ENCODE peak calls at places on chromosomes 13 and 19, in four cellular contexts. T is A549, M is H1, E is HepG2. Q is an unnamed sample.

GRCh38 chr19:34676697-34677385 is at the start of gene SCGB2B2:
- DNase-seq in M (no peak), E (no peak), T (no peak), Q (no peak)

GRCh38 chr13:99303863-99304521 is 3.2 kb downstream of the GPR183 start:
- DNase-seq in T (no peak), M (no peak), E (no peak), Q (no peak)

GRCh38 chr19:33683881-33684549 is 62.3 kb downstream of the CHST8 start:
- DNase-seq in E (peak; percentile 7), T (peak; percentile 51), M (peak; percentile 61), Q (no peak)

GRCh38 chr13:20426766-20427448 is 98.8 kb downstream of the CRYL1 start:
- DNase-seq in M (no peak), E (no peak), T (no peak), Q (no peak)

GRCh38 chr19:34269968-34270621 is 15.7 kb downstream of the GARRE1 start:
- DNase-seq in E (peak; percentile 46), T (peak; percentile 54), M (no peak), Q (no peak)

GRCh38 chr13:94114166-94114565 is 365.3 kb downstream of the DCT start:
- DNase-seq in E (no peak), M (no peak), T (no peak), Q (no peak)

GRCh38 chr19:19134687-19135158 is 3.6 kb downstream of the TMEM161A start:
- DNase-seq in T (no peak), M (peak; percentile 44), E (no peak), Q (peak; percentile 87)

GRCh38 chr13:77460195-77460594 is 75.3 kb upstream of the SCEL start:
- DNase-seq in M (no peak), T (no peak), E (no peak), Q (no peak)

GRCh38 chr13:40116008-40116407 is 460.5 kb downstream of the COG6 start:
- DNase-seq in E (peak; percentile 73), M (no peak), T (peak; percentile 93), Q (peak; percentile 46)

GRCh38 chr13:93244141-93244917 is 17.7 kb downstream of the GPC6 start:
- DNase-seq in T (no peak), E (no peak), M (no peak), Q (no peak)

GRCh38 chr13:73440296-73440895 is 381.6 kb downstream of the KLF5 start:
- DNase-seq in T (peak; percentile 46), M (no peak), E (no peak), Q (no peak)

GRCh38 chr13:53683608-53684007 is 655.0 kb downstream of the OLFM4 start:
- DNase-seq in E (no peak), M (no peak), T (no peak), Q (no peak)

GRCh38 chr19:28307460-28307859 is 905.5 kb downstream of the UQCRFS1 start:
- DNase-seq in E (no peak), M (no peak), T (no peak), Q (no peak)

GRCh38 chr13:66219493-66219892 is 1010.6 kb downstream of the PCDH9 start:
- DNase-seq in E (no peak), M (no peak), T (no peak), Q (no peak)

GRCh38 chr19:50047686-50048085 is 21.9 kb downstream of the ZNF473 start:
- DNase-seq in M (no peak), T (no peak), E (no peak), Q (no peak)

GRCh38 chr19:33649919-33650305 is 28.2 kb downstream of the CHST8 start:
- DNase-seq in T (no peak), M (no peak), E (no peak), Q (no peak)

GRCh38 chr13:32284927-32285632 is 30.1 kb downstream of the ZAR1L start:
- DNase-seq in M (no peak), T (no peak), E (peak; percentile 68), Q (no peak)

GRCh38 chr19:940591-941291 is 14.9 kb downstream of the ARID3A start:
- DNase-seq in M (no peak), E (no peak), T (peak; percentile 68), Q (no peak)

GRCh38 chr19:34506026-34506370 is 24.4 kb downstream of the WTIP start:
- DNase-seq in M (no peak), T (no peak), E (no peak), Q (no peak)

GRCh38 chr19:4967738-4968461 is 1.0 kb upstream of the KDM4B start:
- DNase-seq in T (no peak), E (no peak), M (no peak), Q (no peak)

GRCh38 chr13:80399340-80400163 is 58.6 kb upstream of the SPRY2 start:
- DNase-seq in M (no peak), E (no peak), T (no peak), Q (no peak)

GRCh38 chr13:109592776-109593175 is 193.6 kb downstream of the IRS2 start:
- DNase-seq in M (no peak), E (peak; percentile 79), T (no peak), Q (no peak)

GRCh38 chr19:6015841-6016545 is 38.1 kb upstream of the RANBP3 start:
- DNase-seq in M (no peak), E (no peak), T (no peak), Q (no peak)

GRCh38 chr19:6011794-6012193 is 33.9 kb upstream of the RANBP3 start:
- DNase-seq in M (no peak), E (no peak), T (no peak), Q (no peak)

GRCh38 chr19:6012416-6013170 is 34.7 kb upstream of the RANBP3 start:
- DNase-seq in E (no peak), T (no peak), M (no peak), Q (no peak)

GRCh38 chr19:6017576-6017975 is 39.6 kb upstream of the RANBP3 start:
- DNase-seq in M (no peak), T (no peak), E (no peak), Q (no peak)

DNA sequence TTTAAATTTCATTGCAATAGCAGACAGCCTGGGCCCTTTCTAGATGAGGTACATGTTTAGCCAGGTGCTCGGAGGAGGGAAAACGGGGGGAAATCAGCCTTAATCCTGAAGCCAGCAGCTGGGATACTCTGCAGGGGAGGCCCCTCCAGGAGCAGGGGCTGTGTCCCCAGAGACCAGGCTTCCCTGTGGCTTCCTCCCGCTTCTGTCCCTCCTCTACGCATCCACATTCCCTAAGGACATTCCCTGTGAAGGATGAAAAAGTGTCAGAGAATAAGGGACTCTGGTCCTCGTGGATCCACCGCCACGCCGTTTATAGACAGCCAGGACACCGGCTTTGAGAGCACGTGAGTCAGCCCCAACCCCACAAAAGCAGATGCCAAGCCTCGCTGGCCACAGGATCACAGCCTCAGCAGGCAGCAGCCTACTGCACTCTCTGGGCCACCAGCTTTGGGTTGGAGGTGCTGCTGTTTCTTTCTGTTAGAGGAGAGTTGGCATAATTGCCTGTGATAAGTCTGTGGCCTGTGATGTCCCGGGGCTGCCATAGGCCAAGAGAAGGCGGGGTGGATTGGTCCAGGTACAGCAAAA is 36.7 kb upstream of the RANBP3 start:
- DNase-seq in E (no peak), M (no peak), T (no peak), Q (no peak)
- TF ChIP-seq MAFK in E (no peak), M (no peak), T (no peak), Q (no peak)

DNA sequence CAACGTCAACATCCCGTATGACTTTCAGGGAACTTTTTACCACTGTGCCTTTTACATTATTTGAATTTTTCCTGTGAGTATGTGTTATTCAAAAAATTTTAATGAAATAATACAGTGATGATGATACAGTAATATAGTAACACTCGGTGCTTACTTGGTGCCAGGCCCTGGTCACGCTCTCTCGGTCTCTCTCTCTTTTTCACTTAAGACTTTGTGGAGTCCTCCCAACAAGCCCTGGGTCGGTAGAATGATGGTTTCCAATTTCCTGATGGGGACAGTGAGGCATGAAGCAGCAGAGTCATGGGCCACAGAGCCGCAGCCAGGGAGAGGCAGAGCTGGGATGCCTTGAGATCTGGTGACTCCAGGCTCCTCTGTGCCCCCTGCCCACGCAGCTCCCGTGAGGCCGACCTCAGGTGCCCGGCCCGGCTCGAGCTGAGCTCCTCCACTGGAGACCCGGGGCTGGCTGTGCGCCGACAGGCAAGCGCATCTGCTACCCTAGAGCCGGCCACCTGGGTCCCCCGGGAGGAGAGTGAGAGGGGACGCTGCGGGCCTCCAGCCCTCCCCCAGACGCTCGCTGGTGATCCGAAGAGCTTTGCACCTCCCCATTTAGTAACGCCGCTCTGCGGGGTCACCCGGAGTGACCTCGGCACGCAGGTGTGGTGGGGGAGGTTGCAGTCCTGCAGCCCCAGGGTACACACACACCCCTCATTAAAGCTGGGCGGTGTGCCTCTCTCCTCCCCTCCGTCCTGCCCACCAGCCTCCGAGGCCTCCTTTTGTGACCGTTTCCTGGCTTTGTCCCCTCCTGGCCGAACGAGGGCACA is 4.4 kb upstream of the SBK3 start:
- DNase-seq in M (no peak), E (peak; percentile 64), T (peak; percentile 88), Q (no peak)
- TF ChIP-seq RNF2 in M (no peak), E (no peak), T (no peak), Q (no peak)

GRCh38 chr13:86020350-86021002 is 221.3 kb upstream of the SLITRK6 start:
- DNase-seq in E (no peak), T (peak; percentile 42), M (no peak), Q (no peak)
- TF ChIP-seq MAFK in E (no peak), T (no peak), M (no peak), Q (no peak)

GRCh38 chr19:48814895-48815294 is 4.1 kb upstream of the BCAT2 start:
- DNase-seq in M (no peak), T (no peak), E (no peak), Q (no peak)

GRCh38 chr19:48815870-48816501 is 5.2 kb upstream of the BCAT2 start:
- DNase-seq in E (peak; percentile 86), T (peak; percentile 81), M (no peak), Q (no peak)

GRCh38 chr19:48813123-48813911 is 2.5 kb upstream of the BCAT2 start:
- DNase-seq in M (no peak), E (peak; percentile 43), T (no peak), Q (peak; percentile 13)

GRCh38 chr19:48810151-48810550 is 678 bp downstream of the BCAT2 start:
- DNase-seq in M (no peak), T (no peak), E (no peak), Q (no peak)

DNA sequence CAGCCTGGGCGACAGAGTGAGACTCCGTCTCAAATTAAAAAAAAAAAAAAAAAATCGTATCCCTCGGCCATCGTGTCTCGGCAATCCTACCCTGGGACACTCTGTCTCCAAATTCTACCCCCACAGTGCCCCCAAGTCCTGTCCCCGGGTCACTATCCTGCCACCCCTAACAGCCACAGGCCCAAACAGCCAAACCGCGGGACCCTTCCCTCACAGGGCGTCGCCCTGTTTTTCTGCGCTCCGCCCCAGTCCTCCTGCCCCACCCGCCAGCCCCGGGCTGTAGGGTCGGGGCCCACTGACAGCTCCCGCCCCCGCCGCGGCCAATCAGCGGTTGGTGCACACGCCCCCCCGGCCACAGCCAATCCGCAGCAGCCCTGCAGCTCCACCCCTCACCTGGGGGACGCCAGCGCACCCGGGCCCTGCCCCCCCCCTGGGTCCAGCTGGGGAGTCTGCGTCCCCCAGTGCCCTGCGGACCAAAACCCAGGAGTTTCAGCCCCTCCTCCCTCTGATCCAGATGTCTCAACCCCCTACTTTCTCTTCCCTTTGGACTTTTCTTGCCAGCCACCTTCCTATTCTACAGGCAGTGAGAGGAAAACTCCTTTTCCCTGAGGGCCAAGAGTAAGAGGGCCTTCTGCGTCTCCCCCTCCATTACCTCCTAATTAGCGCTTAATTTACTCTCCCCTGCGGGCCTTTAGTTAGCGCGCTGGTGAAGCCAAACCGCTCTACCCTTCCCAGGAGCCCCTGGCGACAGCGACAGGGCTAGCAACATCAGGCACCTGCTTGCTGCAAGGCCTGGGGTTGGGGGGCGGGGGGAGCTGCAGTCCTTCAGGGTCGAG is 1.5 kb upstream of the BCAT2 start:
- DNase-seq in E (peak; percentile 37), T (peak; percentile 53), M (no peak), Q (peak; percentile 95)
- TF ChIP-seq RNF2 in E (no peak), T (no peak), M (no peak), Q (no peak)

Q was measured in K562.